ENCODE peak calls at places on chromosome 12, in five cellular contexts. A is fibroblast of lung; P is AG09309; C is lower leg skin; X is effector memory CD4-positive, alpha-beta T cell. B is an unnamed sample.

GRCh38 chr12:133227281-133227852 is 8.3 kb downstream of the ANHX start:
- DNase-seq in A (no peak), P (no peak), C (no peak), X (no peak), B (no peak)

GRCh38 chr12:85369365-85370154 is 89.5 kb downstream of the ALX1 start:
- DNase-seq in C (no peak), X (no peak), A (peak), P (no peak), B (no peak)

GRCh38 chr12:76878899-76879709 is at the start of gene CSRP2:
- DNase-seq in C (peak), P (no peak), X (peak), A (peak), B (peak)

GRCh38 chr12:106634206-106634605 is 51.4 kb downstream of the RFX4 start:
- DNase-seq in P (no peak), X (no peak), C (no peak), A (no peak), B (no peak)

GRCh38 chr12:3303410-3304136 is 187.4 kb upstream of the PRMT8 start:
- DNase-seq in A (peak), X (no peak), P (no peak), C (no peak), B (no peak)

GRCh38 chr12:104792570-104792969 is 165.5 kb downstream of the SLC41A2 start:
- DNase-seq in P (peak), A (peak), X (no peak), C (peak), B (peak)

GRCh38 chr12:29771786-29772185 is 12.0 kb downstream of the TMTC1 start:
- DNase-seq in C (no peak), X (no peak), A (no peak), P (no peak), B (no peak)

GRCh38 chr12:11969437-11970154 is 101.1 kb upstream of the BCL2L14 start:
- DNase-seq in P (no peak), C (no peak), A (no peak), X (no peak), B (no peak)

GRCh38 chr12:14601692-14602091 is 34.0 kb upstream of the PLBD1 start:
- DNase-seq in C (no peak), A (no peak), X (no peak), P (no peak), B (no peak)

GRCh38 chr12:97595423-97595822 is 132.8 kb downstream of the RMST start:
- DNase-seq in X (no peak), A (no peak), P (no peak), C (no peak), B (no peak)

GRCh38 chr12:25135531-25136154 is 59.3 kb downstream of the DNAI7 start:
- DNase-seq in X (no peak), P (no peak), C (peak), A (no peak), B (no peak)

GRCh38 chr12:25364529-25365339 is 114.0 kb upstream of the KRAS start:
- DNase-seq in P (no peak), C (no peak), X (no peak), A (no peak), B (no peak)

GRCh38 chr12:75550906-75551305 is 39.5 kb upstream of the KRR1 start:
- DNase-seq in P (no peak), C (no peak), X (no peak), A (peak), B (no peak)

GRCh38 chr12:124622764-124623163 is 55.4 kb upstream of the NCOR2 start:
- DNase-seq in C (no peak), P (no peak), A (no peak), X (no peak), B (no peak)

GRCh38 chr12:103583008-103583407 is 4.1 kb upstream of the STAB2 start:
- DNase-seq in P (no peak), A (no peak), C (no peak), X (no peak), B (no peak)

GRCh38 chr12:98154850-98155249 is 360.5 kb upstream of the TMPO start:
- DNase-seq in C (no peak), P (no peak), X (no peak), A (peak), B (no peak)

GRCh38 chr12:88142610-88142991 is 494 bp downstream of the TMTC3 start:
- DNase-seq in A (no peak), C (peak), X (peak), P (no peak), B (no peak)

GRCh38 chr12:2083561-2083960 is 30.8 kb downstream of the CACNA1C start:
- DNase-seq in A (peak), C (no peak), P (no peak), X (no peak), B (peak)

GRCh38 chr12:16269941-16270340 is 7.5 kb downstream of the SLC15A5 start:
- DNase-seq in A (no peak), C (no peak), P (no peak), X (no peak), B (no peak)

GRCh38 chr12:130080205-130080604 is 82.1 kb upstream of the FZD10 start:
- DNase-seq in P (no peak), A (no peak), X (no peak), C (peak), B (no peak)

GRCh38 chr12:8698830-8699330 is 1.1 kb downstream of the RIMKLB start:
- DNase-seq in A (peak), P (no peak), C (no peak), X (no peak), B (no peak)

GRCh38 chr12:131949431-131950181 is at the start of gene EP400:
- DNase-seq in P (peak), A (peak), C (peak), X (peak), B (peak)

GRCh38 chr12:43029971-43030370 is 440.4 kb upstream of the PRICKLE1 start:
- DNase-seq in P (no peak), X (no peak), C (no peak), A (peak), B (no peak)

GRCh38 chr12:10941916-10942607 is 3.0 kb upstream of the TAS2R14 start:
- DNase-seq in X (no peak), P (no peak), A (peak), C (no peak), B (no peak)

GRCh38 chr12:121279507-121279915 is 17.0 kb downstream of the CAMKK2 start:
- DNase-seq in C (no peak), A (peak), P (no peak), X (no peak), B (no peak)

GRCh38 chr12:129193263-129193871 is 340.1 kb downstream of the GLT1D1 start:
- DNase-seq in X (no peak), C (no peak), P (no peak), A (no peak), B (no peak)

GRCh38 chr12:49533331-49533730 is 5.5 kb upstream of the KCNH3 start:
- DNase-seq in A (no peak), P (no peak), C (no peak), X (no peak), B (no peak)

GRCh38 chr12:130596241-130596640 is 119.9 kb downstream of the RIMBP2 start:
- DNase-seq in A (no peak), C (no peak), X (no peak), P (no peak), B (no peak)

GRCh38 chr12:127280393-127281275 is 986.3 kb upstream of the TMEM132C start:
- DNase-seq in P (no peak), X (peak), A (no peak), C (no peak), B (peak)

DNA sequence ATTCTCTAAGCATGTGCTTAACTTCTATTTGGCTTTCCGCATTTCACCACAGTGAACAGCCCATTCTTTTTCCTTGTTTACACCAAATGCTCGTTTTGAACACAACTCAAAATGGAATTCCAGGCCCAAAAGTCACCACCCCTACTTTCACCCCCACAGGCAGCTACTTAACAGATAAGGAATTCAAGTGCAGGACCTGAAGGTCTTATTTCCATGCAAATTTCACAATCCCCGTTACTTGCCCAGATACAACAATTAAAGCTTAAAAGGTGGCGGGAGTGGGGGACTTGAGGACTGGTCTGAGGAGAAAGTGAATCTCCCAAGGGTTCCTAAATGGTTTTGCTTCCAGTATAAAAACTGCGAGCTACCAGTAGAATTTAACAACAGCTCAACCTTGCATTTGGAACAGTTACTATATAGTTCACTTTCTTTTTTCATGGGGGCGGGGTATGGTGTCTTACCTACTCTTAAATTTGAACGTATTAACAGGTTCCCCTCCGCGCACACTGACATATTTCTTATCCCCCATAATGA is 3.7 kb downstream of the USP44 start:
- DNase-seq in P (peak), X (no peak), C (peak), A (peak), B (no peak)
- H3K4me3 ChIP-seq in P (no peak), X (peak), C (peak), A (peak), B (no peak)

GRCh38 chr12:57890191-57891120 is 43.9 kb upstream of the CTDSP2 start:
- DNase-seq in A (peak), P (no peak), C (no peak), X (no peak), B (no peak)

GRCh38 chr12:57888407-57889157 is 42.1 kb upstream of the CTDSP2 start:
- DNase-seq in C (peak), A (peak), X (no peak), P (no peak), B (peak)

GRCh38 chr12:57887631-57888406 is 41.3 kb upstream of the CTDSP2 start:
- DNase-seq in X (no peak), C (no peak), A (peak), P (no peak), B (peak)

GRCh38 chr12:57891639-57892228 is 45.2 kb upstream of the CTDSP2 start:
- DNase-seq in A (no peak), P (no peak), C (no peak), X (no peak), B (no peak)

GRCh38 chr12:57889541-57889989 is 43.0 kb upstream of the CTDSP2 start:
- DNase-seq in C (peak), P (no peak), X (no peak), A (peak), B (peak)
- H3K4me3 ChIP-seq in C (no peak), P (no peak), X (no peak), A (no peak), B (no peak)

DNA sequence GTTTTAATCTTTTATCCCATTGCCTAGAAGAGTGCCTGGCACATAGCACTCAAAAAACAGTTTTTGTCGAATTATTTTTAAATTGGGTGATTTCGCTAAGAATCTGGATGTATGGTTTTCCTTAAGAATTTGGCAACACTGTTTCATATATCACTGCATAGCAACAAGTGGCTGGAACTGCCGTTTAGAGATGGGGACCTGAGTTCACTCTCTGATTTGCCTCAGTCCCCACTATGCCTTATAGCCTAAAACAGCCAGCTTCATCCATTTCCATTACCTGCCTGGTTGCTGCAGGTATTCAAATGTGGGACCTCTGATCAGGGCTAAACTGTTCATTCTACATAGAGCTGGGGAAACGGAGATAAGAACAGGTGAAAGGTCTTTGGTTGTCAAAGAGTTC is 1.8 kb downstream of the HEBP1 start:
- DNase-seq in X (no peak), C (no peak), A (no peak), P (no peak), B (no peak)
- H3K4me3 ChIP-seq in X (no peak), C (no peak), A (peak), P (no peak), B (no peak)

DNA sequence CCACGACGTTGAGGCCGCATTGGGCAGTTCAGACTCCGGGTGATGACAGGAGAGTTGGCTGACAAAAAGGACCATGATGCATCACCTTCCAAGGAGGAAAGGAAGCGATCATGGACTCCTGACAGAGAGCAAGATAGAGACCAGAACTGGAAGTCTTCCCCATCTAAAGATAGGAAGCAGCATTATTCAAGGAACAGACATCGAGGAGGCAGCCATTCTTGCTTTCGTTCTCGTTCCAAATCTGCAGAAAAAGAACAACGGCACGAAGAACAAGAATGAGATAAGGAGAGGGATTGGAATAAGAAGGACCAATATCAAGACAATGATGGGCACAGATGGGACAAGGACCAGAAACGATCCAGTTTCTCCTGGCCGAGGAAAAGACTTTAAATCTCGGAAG is 27.1 kb upstream of the KRT77 start:
- DNase-seq in C (no peak), P (no peak), X (no peak), A (no peak), B (no peak)
- H3K4me3 ChIP-seq in C (no peak), P (no peak), X (no peak), A (no peak), B (no peak)

DNA sequence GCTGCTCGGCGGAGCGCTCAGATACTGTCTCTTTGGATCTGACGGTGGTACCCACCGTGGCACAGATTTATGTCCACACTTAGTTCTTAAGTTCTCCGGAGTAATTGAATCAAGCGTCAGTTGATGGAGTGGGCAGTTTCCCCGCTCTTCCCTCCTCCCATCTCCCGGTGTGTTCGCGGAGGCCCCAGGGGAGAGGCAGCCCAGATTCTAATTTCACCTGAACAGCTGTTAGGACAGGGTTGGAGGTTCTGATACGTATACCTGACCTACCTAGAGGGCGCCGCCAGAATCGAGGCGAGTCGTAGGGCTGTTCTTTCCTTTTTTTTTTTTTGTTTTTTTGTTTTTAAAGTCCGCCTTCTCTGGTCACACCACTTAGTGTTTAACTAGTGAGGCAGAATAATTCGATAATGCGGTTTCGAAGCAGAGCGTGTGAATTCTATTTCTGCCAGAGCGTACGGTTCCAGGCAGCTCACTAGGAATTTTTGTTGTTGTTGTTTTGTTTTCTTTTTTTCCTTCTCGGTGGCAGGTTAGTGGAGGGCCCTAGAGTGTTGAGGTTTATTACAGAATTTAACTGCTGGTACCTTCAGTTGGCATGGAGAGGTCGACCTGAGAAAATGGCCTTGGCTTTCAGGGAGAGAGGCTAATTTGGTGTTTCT is 22.3 kb upstream of the GNS start:
- DNase-seq in A (peak), C (no peak), P (no peak), X (no peak), B (no peak)
- H3K4me3 ChIP-seq in A (no peak), C (peak), P (no peak), X (peak), B (no peak)

GRCh38 chr12:4909734-4910501 is at the start of gene KCNA1:
- DNase-seq in A (peak), P (no peak), C (no peak), X (no peak), B (peak)
- H3K4me3 ChIP-seq in A (peak), P (peak), C (peak), X (peak), B (peak)

DNA sequence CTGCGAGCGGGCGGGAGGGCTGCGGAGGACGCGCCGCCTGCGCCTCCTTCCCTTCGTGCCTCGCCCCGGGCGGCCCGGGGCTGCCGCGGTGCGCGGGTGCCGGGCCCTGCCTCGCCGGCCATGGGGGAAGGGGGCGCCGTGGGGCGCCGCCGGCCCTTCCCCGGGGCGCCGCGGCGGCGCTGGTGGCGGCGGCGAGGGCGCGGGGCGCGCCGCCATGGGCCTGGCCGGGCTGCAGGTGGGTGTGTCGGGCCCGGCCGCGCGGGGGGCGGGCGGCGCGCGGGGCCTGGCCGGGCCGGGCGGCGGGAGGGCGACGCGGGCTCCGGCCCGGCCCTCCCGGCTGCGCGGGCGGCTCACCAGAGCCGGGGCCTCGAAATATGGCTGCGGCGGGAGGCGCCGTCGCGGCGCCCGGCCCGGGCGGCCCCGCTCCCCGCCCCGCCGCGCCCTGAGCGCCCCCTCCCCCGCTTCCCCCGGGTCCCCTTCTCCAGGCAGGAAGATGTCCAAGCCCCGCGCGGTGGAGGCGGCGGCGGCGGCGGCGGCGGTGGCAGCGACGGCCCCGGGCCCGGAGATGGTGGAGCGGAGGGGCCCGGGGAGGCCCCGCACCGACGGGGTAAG is 5.1 kb downstream of the KMT5A start:
- DNase-seq in C (no peak), A (no peak), X (no peak), P (no peak), B (no peak)
- H3K4me3 ChIP-seq in C (peak), A (no peak), X (no peak), P (peak), B (peak)